ENCODE peak calls at places on chromosomes 12 and 14, in six cellular contexts. H is neuronal stem cell, V is IMR-90, U is mesenchymal stem cell, S is H9, M is H1. N is an unnamed sample.

GRCh38 chr12:131454418-131455217 is 256.3 kb upstream of the SFSWAP start:
- DNase-seq in H (peak), U (no peak), M (peak), V (no peak), S (peak), N (peak)

GRCh38 chr12:111780615-111781014 is 13.9 kb downstream of the ALDH2 start:
- DNase-seq in H (no peak), M (no peak), U (no peak), S (no peak), V (no peak), N (no peak)

GRCh38 chr14:57302883-57303282 is 34.1 kb downstream of the AP5M1 start:
- DNase-seq in H (no peak), M (no peak), S (no peak), U (no peak), V (no peak), N (no peak)

GRCh38 chr14:94728950-94729349 is 41.0 kb downstream of the GSC start:
- DNase-seq in H (peak), M (no peak), S (no peak), U (no peak), V (no peak), N (peak)

GRCh38 chr12:26007563-26007962 is 49.1 kb downstream of the RASSF8 start:
- DNase-seq in H (no peak), U (no peak), M (no peak), V (peak), S (no peak), N (no peak)

GRCh38 chr14:75229923-75230792 is 48.5 kb upstream of the FOS start:
- DNase-seq in V (peak), M (no peak), S (no peak), H (no peak), U (peak), N (peak)

GRCh38 chr12:101838628-101839323 is 8.0 kb upstream of the GNPTAB start:
- DNase-seq in S (no peak), U (no peak), M (no peak), H (no peak), V (no peak), N (no peak)

GRCh38 chr14:68616255-68616902 is 176.5 kb downstream of the ZFP36L1 start:
- DNase-seq in S (no peak), V (peak), M (no peak), H (no peak), U (peak), N (peak)

GRCh38 chr14:33834101-33834955 is 116.5 kb downstream of the EGLN3 start:
- DNase-seq in H (no peak), M (no peak), U (no peak), S (no peak), V (no peak), N (peak)

GRCh38 chr12:3632256-3633240 is 120.4 kb downstream of the CRACR2A start:
- DNase-seq in H (no peak), U (no peak), V (no peak), S (no peak), M (no peak), N (no peak)

GRCh38 chr12:109900752-109901580 is 892 bp downstream of the TCHP start:
- DNase-seq in U (peak), H (no peak), M (no peak), V (no peak), S (peak), N (peak)

GRCh38 chr14:81137316-81137715 is 83.4 kb downstream of the GTF2A1 start:
- DNase-seq in H (no peak), M (no peak), U (peak), V (peak), S (no peak), N (peak)

GRCh38 chr12:30329281-30329680 is 366.4 kb downstream of the IPO8 start:
- DNase-seq in S (no peak), V (no peak), M (no peak), U (peak), H (no peak), N (no peak)

GRCh38 chr12:109720152-109720855 is 6.7 kb downstream of the FAM222A start:
- DNase-seq in S (no peak), M (no peak), U (no peak), V (no peak), H (peak), N (no peak)

GRCh38 chr14:45133683-45134050 is 614 bp downstream of the FKBP3 start:
- DNase-seq in H (no peak), U (no peak), M (no peak), S (no peak), V (no peak), N (no peak)

GRCh38 chr14:34614638-34615037 is 15.3 kb downstream of the SNX6 start:
- DNase-seq in V (no peak), S (no peak), H (no peak), M (no peak), U (no peak), N (no peak)

GRCh38 chr12:115598827-115599226 is 678.7 kb downstream of the MED13L start:
- DNase-seq in H (no peak), M (no peak), V (no peak), S (peak), U (no peak), N (peak)

GRCh38 chr14:73662439-73663056 is 17.8 kb downstream of the DNAL1 start:
- DNase-seq in S (peak), V (peak), U (peak), M (peak), H (no peak), N (peak)

GRCh38 chr14:53458368-53458814 is 305.3 kb upstream of the DDHD1 start:
- DNase-seq in V (peak), M (no peak), U (peak), H (peak), S (no peak), N (peak)

GRCh38 chr12:10084733-10085132 is 14.1 kb downstream of the CLEC1A start:
- DNase-seq in M (no peak), H (no peak), U (no peak), S (no peak), V (no peak), N (no peak)

GRCh38 chr12:33575346-33575745 is 135.7 kb upstream of the SYT10 start:
- DNase-seq in S (no peak), H (no peak), M (no peak), V (no peak), U (no peak), N (peak)

GRCh38 chr12:96224219-96224615 is 30.0 kb downstream of the ELK3 start:
- DNase-seq in S (no peak), V (no peak), M (no peak), H (no peak), U (no peak), N (no peak)

GRCh38 chr14:71694888-71695505 is 237.2 kb upstream of the RGS6 start:
- DNase-seq in S (no peak), V (no peak), M (no peak), H (no peak), U (no peak), N (no peak)

GRCh38 chr14:64761441-64762043 is 57.3 kb downstream of the PLEKHG3 start:
- DNase-seq in M (no peak), V (peak), H (no peak), U (peak), S (no peak), N (no peak)

GRCh38 chr14:64759555-64759938 is 55.3 kb downstream of the PLEKHG3 start:
- DNase-seq in M (no peak), H (no peak), S (no peak), U (no peak), V (no peak), N (no peak)

GRCh38 chr14:64760916-64761315 is 56.7 kb downstream of the PLEKHG3 start:
- DNase-seq in U (no peak), V (no peak), S (no peak), M (no peak), H (no peak), N (no peak)

GRCh38 chr14:64758711-64759554 is 54.7 kb downstream of the PLEKHG3 start:
- DNase-seq in V (peak), M (no peak), S (no peak), H (no peak), U (peak), N (peak)

DNA sequence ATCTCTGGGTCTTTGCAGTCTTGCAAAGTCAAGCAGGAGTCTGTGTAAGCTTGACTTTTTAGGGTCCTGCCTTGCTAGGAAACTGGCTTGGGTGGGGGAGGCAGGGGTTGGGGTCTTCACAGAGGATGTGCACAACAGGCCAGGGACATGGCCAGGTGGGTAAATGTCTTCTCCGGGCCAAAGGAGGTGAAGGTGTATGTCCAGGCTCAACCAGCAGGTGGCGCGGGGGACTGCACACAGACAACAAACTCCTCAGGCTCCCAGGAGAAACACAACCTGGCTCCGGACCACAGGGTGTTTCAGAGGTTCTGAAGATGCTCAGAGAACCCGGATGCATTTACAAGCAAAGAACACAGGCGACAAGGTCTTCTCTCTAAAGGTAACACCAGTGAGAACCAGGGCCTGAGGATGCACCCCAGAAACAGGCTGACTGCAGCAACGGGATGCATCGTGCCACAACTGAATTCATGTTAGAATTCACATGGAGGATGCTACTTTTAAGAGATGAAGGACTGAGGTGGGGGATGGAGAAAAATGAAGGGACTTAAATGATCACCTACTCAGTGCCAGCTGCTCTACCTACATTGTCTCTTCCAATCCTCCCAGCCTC is 56.0 kb downstream of the PLEKHG3 start:
- DNase-seq in V (peak), U (peak), S (peak), H (peak), M (no peak), N (peak)
- H3K23ac ChIP-seq in V (no peak), U (no peak), S (no peak), H (no peak), M (no peak), N (no peak)

GRCh38 chr12:21776242-21776641 is 1.7 kb upstream of the KCNJ8 start:
- DNase-seq in V (no peak), U (no peak), M (no peak), S (no peak), H (no peak), N (no peak)

GRCh38 chr12:21775130-21775920 is 819 bp upstream of the KCNJ8 start:
- DNase-seq in H (no peak), M (no peak), U (no peak), S (no peak), V (no peak), N (peak)

DNA sequence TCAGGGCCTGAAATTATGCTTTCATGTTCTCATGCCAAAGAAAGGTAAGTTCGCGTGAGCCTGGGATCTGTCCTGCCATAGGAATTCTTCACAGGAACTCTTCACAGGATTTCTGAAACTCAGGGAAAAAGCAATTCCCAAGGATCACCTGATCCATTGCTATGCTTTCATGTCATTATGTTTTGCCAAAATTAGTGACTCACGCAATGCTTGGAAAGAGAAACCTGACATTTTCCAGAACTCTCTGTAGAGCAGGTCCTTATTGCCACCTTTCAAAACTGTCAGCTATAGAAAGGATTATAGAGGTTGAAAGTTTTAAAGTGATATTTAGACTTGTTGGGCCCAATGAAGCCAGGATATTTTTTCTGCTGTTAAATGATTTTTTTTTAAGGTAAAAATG is 6.3 kb upstream of the KCNJ8 start:
- DNase-seq in H (no peak), S (no peak), M (no peak), U (no peak), V (no peak), N (no peak)
- H3K4ac ChIP-seq in H (no peak), S (no peak), M (no peak), U (no peak), V (no peak), N (no peak)

DNA sequence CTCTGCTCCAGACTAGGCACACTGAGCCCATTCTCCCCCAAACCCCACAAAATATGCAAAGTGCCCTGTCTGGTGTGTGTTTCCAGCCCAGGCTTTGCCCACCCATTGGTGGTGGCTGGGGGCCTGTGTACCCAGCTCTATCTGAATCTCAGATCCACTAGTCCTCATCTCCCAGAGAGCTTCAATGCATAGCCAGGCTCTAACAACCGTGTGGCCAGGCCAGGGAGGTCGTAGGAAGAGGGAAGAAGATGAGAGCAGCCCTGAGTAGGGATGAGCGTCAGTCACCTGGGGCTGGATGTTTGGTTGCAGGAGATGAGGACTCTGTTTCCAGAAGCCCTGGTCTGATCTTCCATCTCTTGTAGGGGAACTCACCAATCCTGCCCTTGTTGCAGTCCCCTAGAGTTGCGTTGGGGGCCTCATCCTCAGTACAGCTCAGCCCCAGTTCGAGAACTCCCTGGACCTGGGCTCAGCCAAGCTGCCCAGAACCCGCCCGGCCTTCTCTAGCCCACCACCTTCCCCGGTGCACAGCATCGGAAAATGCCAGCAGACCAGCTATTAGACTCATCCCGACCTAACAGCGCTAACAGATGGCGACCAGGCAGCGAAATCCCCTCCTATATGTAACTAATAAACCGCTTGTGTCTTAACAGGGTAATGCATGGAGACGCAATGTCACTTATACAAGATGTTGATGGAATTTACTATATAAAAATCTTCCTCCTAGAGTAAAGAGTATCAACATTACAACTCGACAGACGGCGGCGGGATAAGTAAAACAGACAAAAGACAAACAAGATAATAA is 3.2 kb upstream of the LHX5 start:
- DNase-seq in U (no peak), S (no peak), V (no peak), M (no peak), H (no peak), N (no peak)
- H2BK15ac ChIP-seq in U (no peak), S (no peak), V (no peak), M (peak), H (peak), N (no peak)

GRCh38 chr14:76651410-76652055 is 109.7 kb upstream of the VASH1 start:
- DNase-seq in H (no peak), S (no peak), V (no peak), U (no peak), M (no peak), N (no peak)
- H3K23ac ChIP-seq in H (no peak), S (no peak), V (no peak), U (no peak), M (no peak), N (no peak)

GRCh38 chr12:90167501-90167900 is 458.9 kb upstream of the ATP2B1 start:
- DNase-seq in V (no peak), U (no peak), H (no peak), S (no peak), M (no peak), N (peak)

GRCh38 chr12:90166671-90167070 is 458.0 kb upstream of the ATP2B1 start:
- DNase-seq in U (no peak), M (no peak), H (no peak), S (no peak), V (no peak), N (no peak)

GRCh38 chr12:90166012-90166411 is 457.4 kb upstream of the ATP2B1 start:
- DNase-seq in M (no peak), S (no peak), H (no peak), V (no peak), U (no peak), N (no peak)

GRCh38 chr12:90163975-90164374 is 455.3 kb upstream of the ATP2B1 start:
- DNase-seq in U (no peak), H (no peak), S (no peak), M (no peak), V (no peak), N (peak)
- H3K4ac ChIP-seq in U (no peak), H (no peak), S (no peak), M (no peak), V (no peak), N (no peak)

GRCh38 chr12:67890726-67891125 is 98.5 kb upstream of the IFNG-AS1 start:
- DNase-seq in M (no peak), H (no peak), V (no peak), U (no peak), S (no peak), N (no peak)

GRCh38 chr12:67884596-67884995 is 104.7 kb upstream of the IFNG-AS1 start:
- DNase-seq in S (no peak), H (no peak), M (no peak), U (no peak), V (no peak), N (no peak)

GRCh38 chr12:67885370-67886169 is 103.7 kb upstream of the IFNG-AS1 start:
- DNase-seq in M (no peak), S (no peak), V (no peak), U (peak), H (no peak), N (peak)

GRCh38 chr12:67889935-67890334 is 99.3 kb upstream of the IFNG-AS1 start:
- DNase-seq in U (no peak), H (no peak), M (no peak), V (no peak), S (no peak), N (no peak)

DNA sequence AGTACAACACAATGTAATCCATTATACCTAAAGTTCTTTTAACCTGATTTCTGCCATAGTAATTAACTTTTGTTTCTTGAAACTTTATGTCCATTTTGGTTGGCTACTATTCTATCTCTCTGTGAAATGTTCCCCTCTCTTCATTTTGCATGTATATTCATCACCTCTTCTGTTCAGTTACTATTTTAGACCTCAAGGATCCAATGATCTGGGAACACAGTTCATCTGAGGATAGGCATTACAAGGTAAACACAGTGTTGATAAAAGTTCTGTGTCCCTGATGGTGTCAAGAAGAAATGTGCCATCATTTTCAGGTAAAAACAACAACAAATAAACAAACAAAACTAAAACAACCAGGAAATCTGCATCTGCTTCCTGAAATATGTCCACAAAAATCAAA is 102.2 kb upstream of the IFNG-AS1 start:
- DNase-seq in S (no peak), V (no peak), M (no peak), H (no peak), U (no peak), N (no peak)
- H2BK15ac ChIP-seq in S (no peak), V (no peak), M (no peak), H (no peak), U (no peak), N (no peak)

GRCh38 chr12:79884401-79885006 is 50.4 kb downstream of the PPP1R12A start:
- DNase-seq in S (no peak), V (no peak), U (no peak), H (no peak), M (no peak), N (no peak)

GRCh38 chr12:79883216-79883615 is 51.7 kb downstream of the PPP1R12A start:
- DNase-seq in M (no peak), V (peak), U (peak), S (no peak), H (no peak), N (no peak)

GRCh38 chr12:79885956-79886490 is 48.9 kb downstream of the PPP1R12A start:
- DNase-seq in V (no peak), H (no peak), S (no peak), U (no peak), M (no peak), N (no peak)

GRCh38 chr12:79877246-79877645 is 57.7 kb downstream of the PPP1R12A start:
- DNase-seq in U (no peak), H (no peak), M (no peak), S (no peak), V (no peak), N (no peak)

DNA sequence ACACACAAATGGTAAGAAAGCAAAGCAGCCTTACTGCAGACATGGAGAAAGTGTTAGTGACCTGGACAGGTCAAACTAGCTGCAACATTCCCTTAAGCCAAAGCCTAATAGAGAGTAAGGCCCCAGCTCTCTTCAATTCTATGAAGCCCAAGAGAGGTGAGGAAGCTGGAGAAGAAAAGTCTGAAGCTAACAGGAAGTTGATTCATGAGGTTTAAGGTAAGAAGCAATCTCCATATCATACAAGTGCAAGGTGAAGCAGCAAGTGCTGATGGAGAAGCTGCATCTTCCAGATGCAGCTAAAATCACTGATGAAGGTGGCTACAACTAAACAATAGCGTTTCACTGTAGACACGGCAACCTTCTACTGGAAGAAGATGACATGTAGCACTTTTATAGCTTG is 53.5 kb downstream of the PPP1R12A start:
- DNase-seq in H (no peak), S (no peak), M (no peak), U (no peak), V (no peak), N (no peak)
- H3K23ac ChIP-seq in H (no peak), S (no peak), M (no peak), U (no peak), V (no peak), N (no peak)

N was measured in mesendoderm.